ENCODE peak calls at places on chromosomes 7 and 10, in ten cellular contexts. One of them, this sample, is unnamed.

GRCh38 chr7:94423865-94424264 is 29.2 kb downstream of the COL1A2 start:
- DNase-seq in HFFc6: peak; percentile 93
- DNase-seq in epithelial cell of esophagus: peak; percentile 54
- DNase-seq in cardiac muscle cell: no peak
- DNase-seq in CD4-positive, alpha-beta T cell: no peak
- DNase-seq in upper lobe of left lung: no peak
- DNase-seq in Peyer's patch: no peak
- DNase-seq in dorsolateral prefrontal cortex: no peak
- DNase-seq in H9: no peak
- DNase-seq in GM12878: no peak
- DNase-seq in this sample: no peak

GRCh38 chr10:94279835-94280709 is 82.7 kb downstream of the NOC3L start:
- DNase-seq in HFFc6: peak; percentile 29
- DNase-seq in epithelial cell of esophagus: peak; percentile 53
- DNase-seq in cardiac muscle cell: peak; percentile 73
- DNase-seq in CD4-positive, alpha-beta T cell: peak; percentile 41
- DNase-seq in upper lobe of left lung: no peak
- DNase-seq in Peyer's patch: peak; percentile 18
- DNase-seq in dorsolateral prefrontal cortex: no peak
- DNase-seq in H9: peak; percentile 82
- DNase-seq in GM12878: peak; percentile 11
- DNase-seq in this sample: no peak

GRCh38 chr10:104391150-104391968 is 37.7 kb downstream of the CFAP58 start:
- DNase-seq in HFFc6: no peak
- DNase-seq in epithelial cell of esophagus: peak; percentile 95
- DNase-seq in cardiac muscle cell: no peak
- DNase-seq in CD4-positive, alpha-beta T cell: no peak
- DNase-seq in upper lobe of left lung: no peak
- DNase-seq in Peyer's patch: no peak
- DNase-seq in dorsolateral prefrontal cortex: no peak
- DNase-seq in H9: no peak
- DNase-seq in GM12878: no peak
- DNase-seq in this sample: no peak

GRCh38 chr10:876442-876841 is 55.1 kb downstream of the LARP4B start:
- DNase-seq in HFFc6: no peak
- DNase-seq in epithelial cell of esophagus: no peak
- DNase-seq in cardiac muscle cell: no peak
- DNase-seq in CD4-positive, alpha-beta T cell: no peak
- DNase-seq in upper lobe of left lung: no peak
- DNase-seq in Peyer's patch: no peak
- DNase-seq in dorsolateral prefrontal cortex: no peak
- DNase-seq in H9: no peak
- DNase-seq in GM12878: no peak
- DNase-seq in this sample: no peak

GRCh38 chr10:48604408-48605263 is at the start of gene ARHGAP22:
- DNase-seq in HFFc6: no peak
- DNase-seq in epithelial cell of esophagus: peak; percentile 54
- DNase-seq in cardiac muscle cell: peak; percentile 50
- DNase-seq in CD4-positive, alpha-beta T cell: no peak
- DNase-seq in upper lobe of left lung: peak; percentile 92
- DNase-seq in Peyer's patch: peak; percentile 40
- DNase-seq in dorsolateral prefrontal cortex: peak; percentile 85
- DNase-seq in H9: peak; percentile 63
- DNase-seq in GM12878: no peak
- DNase-seq in this sample: peak; percentile 62

GRCh38 chr10:96619803-96620773 is 33.3 kb upstream of the TM9SF3 start:
- DNase-seq in HFFc6: no peak
- DNase-seq in epithelial cell of esophagus: peak; percentile 13
- DNase-seq in cardiac muscle cell: peak; percentile 66
- DNase-seq in CD4-positive, alpha-beta T cell: no peak
- DNase-seq in upper lobe of left lung: no peak
- DNase-seq in Peyer's patch: no peak
- DNase-seq in dorsolateral prefrontal cortex: no peak
- DNase-seq in H9: no peak
- DNase-seq in GM12878: no peak
- DNase-seq in this sample: no peak

GRCh38 chr7:25537678-25538375 is 309.5 kb upstream of the NPVF start:
- DNase-seq in HFFc6: no peak
- DNase-seq in epithelial cell of esophagus: no peak
- DNase-seq in cardiac muscle cell: no peak
- DNase-seq in CD4-positive, alpha-beta T cell: no peak
- DNase-seq in upper lobe of left lung: no peak
- DNase-seq in Peyer's patch: no peak
- DNase-seq in dorsolateral prefrontal cortex: no peak
- DNase-seq in H9: no peak
- DNase-seq in GM12878: no peak
- DNase-seq in this sample: no peak

GRCh38 chr10:127320176-127320575 is 123.8 kb upstream of the INSYN2A start:
- DNase-seq in HFFc6: no peak
- DNase-seq in epithelial cell of esophagus: no peak
- DNase-seq in cardiac muscle cell: no peak
- DNase-seq in CD4-positive, alpha-beta T cell: no peak
- DNase-seq in upper lobe of left lung: no peak
- DNase-seq in Peyer's patch: no peak
- DNase-seq in dorsolateral prefrontal cortex: no peak
- DNase-seq in H9: no peak
- DNase-seq in GM12878: no peak
- DNase-seq in this sample: no peak

GRCh38 chr7:127391591-127392181 is 822 bp downstream of the ZNF800 start:
- DNase-seq in HFFc6: no peak
- DNase-seq in epithelial cell of esophagus: peak; percentile 47
- DNase-seq in cardiac muscle cell: peak; percentile 40
- DNase-seq in CD4-positive, alpha-beta T cell: peak; percentile 48
- DNase-seq in upper lobe of left lung: no peak
- DNase-seq in Peyer's patch: no peak
- DNase-seq in dorsolateral prefrontal cortex: no peak
- DNase-seq in H9: peak; percentile 31
- DNase-seq in GM12878: no peak
- DNase-seq in this sample: no peak

GRCh38 chr7:143396625-143397556 is 11.8 kb downstream of the EPHA1 start:
- DNase-seq in HFFc6: no peak
- DNase-seq in epithelial cell of esophagus: no peak
- DNase-seq in cardiac muscle cell: no peak
- DNase-seq in CD4-positive, alpha-beta T cell: no peak
- DNase-seq in upper lobe of left lung: peak; percentile 81
- DNase-seq in Peyer's patch: no peak
- DNase-seq in dorsolateral prefrontal cortex: no peak
- DNase-seq in H9: no peak
- DNase-seq in GM12878: no peak
- DNase-seq in this sample: no peak

GRCh38 chr10:101091546-101092290 is 29.9 kb downstream of the KAZALD1 start:
- DNase-seq in HFFc6: no peak
- DNase-seq in epithelial cell of esophagus: peak; percentile 66
- DNase-seq in cardiac muscle cell: no peak
- DNase-seq in CD4-positive, alpha-beta T cell: no peak
- DNase-seq in upper lobe of left lung: peak; percentile 45
- DNase-seq in Peyer's patch: no peak
- DNase-seq in dorsolateral prefrontal cortex: no peak
- DNase-seq in H9: no peak
- DNase-seq in GM12878: no peak
- DNase-seq in this sample: no peak

GRCh38 chr7:22549051-22549450 is 49.1 kb upstream of the STEAP1B start:
- DNase-seq in HFFc6: no peak
- DNase-seq in epithelial cell of esophagus: peak; percentile 69
- DNase-seq in cardiac muscle cell: no peak
- DNase-seq in CD4-positive, alpha-beta T cell: no peak
- DNase-seq in upper lobe of left lung: no peak
- DNase-seq in Peyer's patch: no peak
- DNase-seq in dorsolateral prefrontal cortex: no peak
- DNase-seq in H9: peak; percentile 67
- DNase-seq in GM12878: no peak
- DNase-seq in this sample: no peak

GRCh38 chr10:33187427-33187999 is 147.0 kb downstream of the NRP1 start:
- DNase-seq in HFFc6: no peak
- DNase-seq in epithelial cell of esophagus: no peak
- DNase-seq in cardiac muscle cell: no peak
- DNase-seq in CD4-positive, alpha-beta T cell: no peak
- DNase-seq in upper lobe of left lung: no peak
- DNase-seq in Peyer's patch: no peak
- DNase-seq in dorsolateral prefrontal cortex: no peak
- DNase-seq in H9: peak; percentile 41
- DNase-seq in GM12878: no peak
- DNase-seq in this sample: no peak

GRCh38 chr7:131741446-131741845 is 185.0 kb upstream of the PODXL start:
- DNase-seq in HFFc6: no peak
- DNase-seq in epithelial cell of esophagus: no peak
- DNase-seq in cardiac muscle cell: no peak
- DNase-seq in CD4-positive, alpha-beta T cell: no peak
- DNase-seq in upper lobe of left lung: no peak
- DNase-seq in Peyer's patch: no peak
- DNase-seq in dorsolateral prefrontal cortex: no peak
- DNase-seq in H9: no peak
- DNase-seq in GM12878: no peak
- DNase-seq in this sample: no peak

GRCh38 chr10:7826971-7827370 is 8.7 kb downstream of the TAF3 start:
- DNase-seq in HFFc6: peak; percentile 38
- DNase-seq in epithelial cell of esophagus: peak; percentile 52
- DNase-seq in cardiac muscle cell: peak; percentile 74
- DNase-seq in CD4-positive, alpha-beta T cell: no peak
- DNase-seq in upper lobe of left lung: no peak
- DNase-seq in Peyer's patch: no peak
- DNase-seq in dorsolateral prefrontal cortex: no peak
- DNase-seq in H9: peak; percentile 49
- DNase-seq in GM12878: no peak
- DNase-seq in this sample: no peak
- TF ChIP-seq CTCF in HFFc6: peak; percentile 17
- TF ChIP-seq CTCF in epithelial cell of esophagus: no peak
- TF ChIP-seq CTCF in cardiac muscle cell: peak; percentile 37
- TF ChIP-seq CTCF in CD4-positive, alpha-beta T cell: no peak
- TF ChIP-seq CTCF in upper lobe of left lung: no peak
- TF ChIP-seq CTCF in Peyer's patch: no peak
- TF ChIP-seq CTCF in dorsolateral prefrontal cortex: no peak
- TF ChIP-seq CTCF in H9: peak; percentile 16
- TF ChIP-seq CTCF in GM12878: no peak
- TF ChIP-seq CTCF in this sample: no peak

DNA sequence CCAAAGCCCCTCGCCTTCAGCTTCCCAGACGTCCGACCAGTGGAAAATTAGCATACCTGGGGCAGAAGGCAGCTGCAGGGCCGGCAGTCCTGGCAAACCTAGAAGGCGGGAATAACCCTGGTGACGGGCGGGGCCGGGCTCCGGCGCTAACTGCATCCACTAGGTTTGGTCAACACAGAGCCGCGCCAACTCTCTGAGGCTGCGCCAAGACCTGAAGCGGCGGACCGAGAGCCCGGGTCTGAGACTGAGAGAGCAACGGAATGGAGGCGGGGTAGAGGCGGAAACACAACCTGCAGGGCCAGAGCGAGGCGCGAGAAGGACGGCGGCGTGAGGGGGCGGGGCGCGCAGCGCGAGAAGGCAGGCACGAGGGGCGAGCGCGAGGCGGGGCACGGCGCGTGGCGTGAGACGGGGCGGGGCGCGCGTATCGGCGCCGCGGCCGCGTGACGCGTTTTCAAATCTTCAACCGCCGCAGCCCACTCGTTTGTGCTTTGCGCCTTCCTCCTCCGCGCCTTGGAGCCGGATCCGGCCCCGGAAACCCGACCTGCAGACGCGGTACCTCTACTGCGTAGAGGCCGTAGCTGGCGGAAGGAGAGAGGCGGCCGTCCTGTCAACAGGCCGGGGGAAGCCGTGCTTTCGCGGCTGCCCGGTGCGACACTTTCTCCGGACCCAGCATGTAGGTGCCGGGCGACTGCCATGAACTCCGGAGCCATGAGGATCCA is at the start of the genes DBF4 and SLC25A40:
- DNase-seq in HFFc6: peak; percentile 92
- DNase-seq in epithelial cell of esophagus: peak; percentile 97
- DNase-seq in cardiac muscle cell: peak; percentile 96
- DNase-seq in CD4-positive, alpha-beta T cell: peak; percentile 96
- DNase-seq in upper lobe of left lung: peak; percentile 100
- DNase-seq in Peyer's patch: peak; percentile 93
- DNase-seq in dorsolateral prefrontal cortex: peak; percentile 82
- DNase-seq in H9: peak; percentile 93
- DNase-seq in GM12878: peak; percentile 86
- DNase-seq in this sample: peak; percentile 98
- TF ChIP-seq CTCF in HFFc6: no peak
- TF ChIP-seq CTCF in epithelial cell of esophagus: no peak
- TF ChIP-seq CTCF in cardiac muscle cell: no peak
- TF ChIP-seq CTCF in CD4-positive, alpha-beta T cell: no peak
- TF ChIP-seq CTCF in upper lobe of left lung: no peak
- TF ChIP-seq CTCF in Peyer's patch: peak; percentile 13
- TF ChIP-seq CTCF in dorsolateral prefrontal cortex: no peak
- TF ChIP-seq CTCF in H9: no peak
- TF ChIP-seq CTCF in GM12878: no peak
- TF ChIP-seq CTCF in this sample: no peak

DNA sequence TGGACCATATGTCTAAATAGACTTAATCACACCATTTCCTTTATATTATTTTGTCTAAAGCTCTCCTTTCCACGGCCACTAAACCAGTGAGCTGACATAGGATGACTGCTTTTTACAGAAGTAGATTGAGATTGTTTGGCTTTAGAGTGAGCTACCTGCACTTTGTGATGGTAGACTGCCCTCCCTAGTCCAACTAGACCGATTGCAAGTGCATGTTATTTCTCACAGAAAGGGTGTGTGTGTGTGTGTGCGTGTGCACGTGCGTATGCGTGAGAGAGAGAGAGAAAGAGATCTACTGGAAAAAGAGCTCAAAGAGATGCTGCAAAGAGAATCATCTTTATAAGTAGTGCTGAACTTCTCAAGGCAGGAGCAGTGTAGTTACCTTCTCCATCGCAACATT is 60.7 kb downstream of the VCL start:
- DNase-seq in HFFc6: no peak
- DNase-seq in epithelial cell of esophagus: peak; percentile 32
- DNase-seq in cardiac muscle cell: peak; percentile 52
- DNase-seq in CD4-positive, alpha-beta T cell: no peak
- DNase-seq in upper lobe of left lung: no peak
- DNase-seq in Peyer's patch: no peak
- DNase-seq in dorsolateral prefrontal cortex: no peak
- DNase-seq in H9: no peak
- DNase-seq in GM12878: no peak
- DNase-seq in this sample: no peak
- TF ChIP-seq CTCF in HFFc6: no peak
- TF ChIP-seq CTCF in epithelial cell of esophagus: peak; percentile 5
- TF ChIP-seq CTCF in cardiac muscle cell: no peak
- TF ChIP-seq CTCF in CD4-positive, alpha-beta T cell: no peak
- TF ChIP-seq CTCF in upper lobe of left lung: peak; percentile 13
- TF ChIP-seq CTCF in Peyer's patch: no peak
- TF ChIP-seq CTCF in dorsolateral prefrontal cortex: no peak
- TF ChIP-seq CTCF in H9: peak; percentile 20
- TF ChIP-seq CTCF in GM12878: peak; percentile 30
- TF ChIP-seq CTCF in this sample: no peak

DNA sequence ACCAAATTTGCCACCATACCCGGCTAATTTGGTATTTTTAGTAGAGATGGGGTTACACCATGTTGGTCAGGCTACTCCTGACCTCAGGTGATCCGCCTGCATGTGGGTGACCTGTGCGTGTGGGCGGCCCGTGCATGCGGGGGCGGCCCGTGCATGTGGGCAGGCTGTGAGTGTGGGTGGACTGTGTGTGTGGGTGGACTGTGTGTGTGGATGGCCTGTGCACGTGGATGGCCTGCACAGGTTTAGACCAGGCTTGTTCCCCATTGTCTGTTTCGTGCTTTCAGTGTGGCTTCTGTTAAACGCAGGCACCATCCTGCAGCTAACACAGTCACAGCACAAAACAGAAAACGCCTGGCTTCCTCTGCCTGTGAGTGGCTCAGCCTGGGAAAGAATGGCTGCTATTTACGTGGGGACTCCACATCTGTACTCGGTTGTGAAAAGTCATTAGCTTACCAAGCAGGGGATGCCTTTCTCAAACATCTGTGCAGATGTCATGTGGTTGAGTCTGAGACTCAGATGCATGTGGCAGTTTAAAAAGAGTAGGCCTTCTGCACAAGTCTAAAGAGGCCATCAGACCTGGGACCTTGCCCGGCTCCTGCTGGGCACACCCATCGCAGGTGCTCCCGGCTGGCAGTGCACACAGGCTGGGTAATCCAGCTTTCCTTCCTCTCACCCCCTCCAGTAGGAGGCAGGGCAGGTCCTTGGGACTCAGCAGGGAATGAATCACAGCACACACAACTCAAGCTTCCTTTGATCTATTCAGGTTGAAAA is 91.6 kb downstream of the COBL start:
- DNase-seq in HFFc6: no peak
- DNase-seq in epithelial cell of esophagus: peak; percentile 75
- DNase-seq in cardiac muscle cell: no peak
- DNase-seq in CD4-positive, alpha-beta T cell: no peak
- DNase-seq in upper lobe of left lung: no peak
- DNase-seq in Peyer's patch: no peak
- DNase-seq in dorsolateral prefrontal cortex: no peak
- DNase-seq in H9: peak; percentile 67
- DNase-seq in GM12878: no peak
- DNase-seq in this sample: no peak
- TF ChIP-seq CTCF in HFFc6: no peak
- TF ChIP-seq CTCF in epithelial cell of esophagus: peak; percentile 75
- TF ChIP-seq CTCF in cardiac muscle cell: no peak
- TF ChIP-seq CTCF in CD4-positive, alpha-beta T cell: no peak
- TF ChIP-seq CTCF in upper lobe of left lung: peak; percentile 40
- TF ChIP-seq CTCF in Peyer's patch: peak; percentile 88
- TF ChIP-seq CTCF in dorsolateral prefrontal cortex: peak; percentile 44
- TF ChIP-seq CTCF in H9: peak; percentile 71
- TF ChIP-seq CTCF in GM12878: no peak
- TF ChIP-seq CTCF in this sample: peak; percentile 35